ENCODE peak calls at places on chromosomes 16 and 17, in seven cellular contexts. M is activated T-cell treated with anti-CD3 and anti-CD28 coated beads for 1 hour; L is dorsolateral prefrontal cortex; K is myocyte; I is right cardiac atrium; V is NCI-H1105 treated with DMSO at 0.1 percent for 48 hours; B is activated CD4-positive, alpha-beta T cell treated with anti-CD3 and anti-CD28 coated beads for 1 hour. T is an unnamed sample.

GRCh38 chr17:1438593-1439083 is 17.4 kb downstream of the CRK start:
- DNase-seq in M (no peak), L (no peak), K (peak; percentile 46), I (no peak), V (no peak), B (no peak), T (no peak)

GRCh38 chr17:78176548-78177025 is 8.2 kb downstream of the SYNGR2 start:
- DNase-seq in M (peak; percentile 70), L (peak; percentile 67), K (no peak), I (peak; percentile 90), V (no peak), B (peak; percentile 61), T (peak; percentile 84)

GRCh38 chr17:81553616-81554181 is 1.5 kb upstream of the FAAP100 start:
- DNase-seq in M (no peak), L (no peak), K (peak; percentile 86), I (peak; percentile 75), V (peak; percentile 73), B (no peak), T (peak; percentile 51)

GRCh38 chr17:73541111-73541510 is 103.1 kb downstream of the SDK2 start:
- DNase-seq in M (no peak), L (no peak), K (no peak), I (no peak), V (no peak), B (no peak), T (no peak)

GRCh38 chr17:33142703-33143299 is 150.3 kb downstream of the ASIC2 start:
- DNase-seq in M (no peak), L (no peak), K (peak; percentile 49), I (no peak), V (no peak), B (no peak), T (peak; percentile 32)

GRCh38 chr17:15483416-15483815 is 16.0 kb upstream of the CDRT4 start:
- DNase-seq in M (no peak), L (no peak), K (no peak), I (no peak), V (no peak), B (no peak), T (no peak)

GRCh38 chr16:89549007-89549700 is 11.3 kb upstream of the RPL13 start:
- DNase-seq in M (no peak), L (no peak), K (no peak), I (no peak), V (no peak), B (no peak), T (no peak)

GRCh38 chr16:70592106-70592571 is 54.2 kb upstream of the IL34 start:
- DNase-seq in M (no peak), L (no peak), K (no peak), I (peak; percentile 81), V (no peak), B (no peak), T (no peak)

GRCh38 chr17:48611213-48611612 is 396 bp upstream of the HOXB7 start:
- DNase-seq in M (no peak), L (no peak), K (peak; percentile 60), I (no peak), V (peak; percentile 23), B (no peak), T (no peak)